ENCODE peak calls at places on chromosomes 16 and 17, in five cellular contexts. One of them, this sample, is unnamed.
A peak's percentile ranks its signal among the peaks of the same experiment; 100 is the strongest.

GRCh38 chr16:66588981-66589713 is 9.9 kb downstream of the CMTM2 start:
- DNase-seq in left lung: peak; percentile 70
- DNase-seq in fibroblast of lung: peak; percentile 40
- DNase-seq in lower lobe of right lung: peak; percentile 77
- DNase-seq in mucosa of descending colon: peak; percentile 28
- DNase-seq in this sample: no peak

GRCh38 chr17:4509402-4509801 is 10.7 kb downstream of the SPNS2 start:
- DNase-seq in left lung: no peak
- DNase-seq in fibroblast of lung: no peak
- DNase-seq in mucosa of descending colon: no peak
- DNase-seq in lower lobe of right lung: no peak
- DNase-seq in this sample: no peak

GRCh38 chr17:40419559-40420331 is 2.0 kb upstream of the TOP2A start:
- DNase-seq in mucosa of descending colon: no peak
- DNase-seq in lower lobe of right lung: no peak
- DNase-seq in fibroblast of lung: no peak
- DNase-seq in left lung: no peak
- DNase-seq in this sample: no peak

GRCh38 chr16:53502331-53503269 is at the start of gene AKTIP:
- DNase-seq in left lung: peak; percentile 66
- DNase-seq in lower lobe of right lung: peak; percentile 83
- DNase-seq in fibroblast of lung: peak; percentile 39
- DNase-seq in mucosa of descending colon: peak; percentile 81
- DNase-seq in this sample: no peak

GRCh38 chr16:47096297-47096696 is 47.4 kb downstream of the NETO2 start:
- DNase-seq in mucosa of descending colon: no peak
- DNase-seq in fibroblast of lung: peak; percentile 2
- DNase-seq in left lung: no peak
- DNase-seq in lower lobe of right lung: no peak
- DNase-seq in this sample: no peak

GRCh38 chr17:81734405-81735055 is 22.4 kb downstream of the SLC25A10 start:
- DNase-seq in lower lobe of right lung: peak; percentile 38
- DNase-seq in mucosa of descending colon: peak; percentile 92
- DNase-seq in left lung: no peak
- DNase-seq in fibroblast of lung: no peak
- DNase-seq in this sample: peak; percentile 65

GRCh38 chr17:20267459-20267842 is 199.9 kb downstream of the LGALS9B start:
- DNase-seq in left lung: no peak
- DNase-seq in lower lobe of right lung: no peak
- DNase-seq in mucosa of descending colon: no peak
- DNase-seq in fibroblast of lung: no peak
- DNase-seq in this sample: no peak

GRCh38 chr16:13426279-13426678 is 493.7 kb upstream of the ERCC4 start:
- DNase-seq in fibroblast of lung: no peak
- DNase-seq in mucosa of descending colon: no peak
- DNase-seq in lower lobe of right lung: no peak
- DNase-seq in left lung: no peak
- DNase-seq in this sample: no peak

GRCh38 chr16:1531638-1531910 is 1.9 kb upstream of the TMEM204 start:
- DNase-seq in mucosa of descending colon: no peak
- DNase-seq in fibroblast of lung: no peak
- DNase-seq in lower lobe of right lung: no peak
- DNase-seq in left lung: no peak
- DNase-seq in this sample: no peak

GRCh38 chr16:12231666-12232065 is 255.1 kb downstream of the SNX29 start:
- DNase-seq in lower lobe of right lung: no peak
- DNase-seq in mucosa of descending colon: no peak
- DNase-seq in fibroblast of lung: peak; percentile 81
- DNase-seq in left lung: no peak
- DNase-seq in this sample: no peak

GRCh38 chr17:14157822-14158221 is 78.8 kb downstream of the CDRT15 start:
- DNase-seq in left lung: no peak
- DNase-seq in fibroblast of lung: no peak
- DNase-seq in mucosa of descending colon: no peak
- DNase-seq in lower lobe of right lung: no peak
- DNase-seq in this sample: no peak

GRCh38 chr17:81612172-81612571 is 24.7 kb downstream of the NPLOC4 start:
- DNase-seq in mucosa of descending colon: no peak
- DNase-seq in fibroblast of lung: no peak
- DNase-seq in left lung: no peak
- DNase-seq in lower lobe of right lung: no peak
- DNase-seq in this sample: no peak

GRCh38 chr17:50206604-50207293 is 5.3 kb upstream of the COL1A1 start:
- DNase-seq in fibroblast of lung: peak; percentile 52
- DNase-seq in mucosa of descending colon: peak; percentile 25
- DNase-seq in lower lobe of right lung: no peak
- DNase-seq in left lung: peak; percentile 49
- DNase-seq in this sample: peak; percentile 62

GRCh38 chr16:73730496-73731090 is 566.0 kb upstream of the PSMD7 start:
- DNase-seq in mucosa of descending colon: no peak
- DNase-seq in lower lobe of right lung: no peak
- DNase-seq in left lung: no peak
- DNase-seq in fibroblast of lung: no peak
- DNase-seq in this sample: no peak

GRCh38 chr17:17739388-17740066 is 58.3 kb downstream of the RAI1 start:
- DNase-seq in lower lobe of right lung: no peak
- DNase-seq in fibroblast of lung: peak; percentile 69
- DNase-seq in left lung: peak; percentile 71
- DNase-seq in mucosa of descending colon: peak; percentile 38
- DNase-seq in this sample: no peak

GRCh38 chr16:15041260-15042011 is 14.4 kb downstream of the NTAN1 start:
- DNase-seq in lower lobe of right lung: peak; percentile 81
- DNase-seq in left lung: peak; percentile 83
- DNase-seq in fibroblast of lung: peak; percentile 81
- DNase-seq in mucosa of descending colon: peak; percentile 80
- DNase-seq in this sample: no peak

GRCh38 chr17:40287494-40288369 is at the start of gene CDC6:
- DNase-seq in mucosa of descending colon: peak; percentile 99
- DNase-seq in fibroblast of lung: peak; percentile 99
- DNase-seq in lower lobe of right lung: peak; percentile 99
- DNase-seq in left lung: peak; percentile 99
- DNase-seq in this sample: peak; percentile 98

GRCh38 chr16:681746-682427 is 1.7 kb downstream of the STUB1 start:
- DNase-seq in lower lobe of right lung: no peak
- DNase-seq in fibroblast of lung: peak; percentile 32
- DNase-seq in left lung: no peak
- DNase-seq in mucosa of descending colon: peak; percentile 42
- DNase-seq in this sample: no peak

GRCh38 chr16:79172306-79172705 is 428.2 kb downstream of the MAF start:
- DNase-seq in fibroblast of lung: no peak
- DNase-seq in mucosa of descending colon: no peak
- DNase-seq in left lung: peak; percentile 63
- DNase-seq in lower lobe of right lung: no peak
- DNase-seq in this sample: no peak

GRCh38 chr16:79173101-79173500 is 427.4 kb downstream of the MAF start:
- DNase-seq in fibroblast of lung: no peak
- DNase-seq in left lung: no peak
- DNase-seq in lower lobe of right lung: no peak
- DNase-seq in mucosa of descending colon: no peak
- DNase-seq in this sample: no peak

GRCh38 chr16:79171504-79172240 is 428.9 kb downstream of the MAF start:
- DNase-seq in fibroblast of lung: no peak
- DNase-seq in lower lobe of right lung: no peak
- DNase-seq in mucosa of descending colon: no peak
- DNase-seq in left lung: no peak
- DNase-seq in this sample: no peak

GRCh38 chr16:79175286-79176057 is 425.1 kb downstream of the MAF start:
- DNase-seq in mucosa of descending colon: no peak
- DNase-seq in left lung: no peak
- DNase-seq in lower lobe of right lung: no peak
- DNase-seq in fibroblast of lung: no peak
- DNase-seq in this sample: no peak

GRCh38 chr16:79173910-79174309 is 426.6 kb downstream of the MAF start:
- DNase-seq in fibroblast of lung: no peak
- DNase-seq in mucosa of descending colon: no peak
- DNase-seq in lower lobe of right lung: no peak
- DNase-seq in left lung: no peak
- DNase-seq in this sample: no peak
- H3K9me3 ChIP-seq in fibroblast of lung: no peaks in the 10 kb centered on the region
- H3K9me3 ChIP-seq in mucosa of descending colon: no peaks in the 10 kb centered on the region
- H3K9me3 ChIP-seq in lower lobe of right lung: no peaks in the 10 kb centered on the region
- H3K9me3 ChIP-seq in left lung: no peaks in the 10 kb centered on the region
- H3K9me3 ChIP-seq in this sample: peaks cover 2% of the 10 kb centered on the region

DNA sequence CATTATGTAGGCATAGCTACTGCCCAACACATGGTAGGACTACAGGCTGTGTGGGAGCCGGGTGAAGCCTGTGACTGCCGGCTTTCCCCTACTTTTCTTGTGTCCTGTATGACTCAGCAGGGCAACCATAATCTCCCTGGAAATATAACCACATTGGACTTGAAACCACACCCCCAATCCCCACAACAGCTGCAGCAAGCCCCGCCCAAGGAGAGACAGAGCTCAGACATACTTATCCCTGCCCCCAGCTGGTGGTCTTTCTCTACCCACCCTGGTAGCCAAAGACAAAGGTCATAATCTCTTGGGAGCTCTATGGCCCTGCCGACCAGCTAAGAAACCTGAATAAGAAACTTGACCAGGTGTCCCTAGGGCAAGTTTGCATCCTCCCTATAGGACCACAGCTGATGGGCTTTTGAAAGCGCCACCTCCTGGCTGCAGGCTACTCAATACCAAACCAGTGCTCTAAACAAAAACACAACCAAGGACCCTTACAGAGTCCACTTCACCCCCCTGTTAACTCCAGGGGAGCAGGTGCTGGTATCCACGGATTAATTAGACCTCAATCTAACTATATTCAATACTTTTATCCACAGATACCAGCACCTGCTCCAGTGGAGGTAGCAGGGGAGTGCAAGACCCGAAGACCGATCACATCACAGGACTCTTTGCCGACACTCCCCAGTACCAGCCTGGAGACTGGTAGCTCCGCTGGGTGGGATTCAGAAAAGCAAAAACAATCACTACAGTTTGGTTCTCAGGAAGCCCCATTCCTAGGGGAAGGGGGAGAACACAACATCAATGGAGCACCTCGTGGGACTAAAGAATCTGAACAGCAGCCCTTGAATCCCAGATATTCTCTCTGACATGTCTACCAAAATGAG is 91.2 kb downstream of the IRX5 start:
- DNase-seq in fibroblast of lung: no peak
- DNase-seq in left lung: no peak
- DNase-seq in mucosa of descending colon: peak; percentile 6
- DNase-seq in lower lobe of right lung: no peak
- DNase-seq in this sample: no peak
- TF ChIP-seq CTCF in fibroblast of lung: no peak
- TF ChIP-seq CTCF in left lung: no peak
- TF ChIP-seq CTCF in mucosa of descending colon: no peak
- TF ChIP-seq CTCF in lower lobe of right lung: no peak
- TF ChIP-seq CTCF in this sample: peak; percentile 11

GRCh38 chr17:68835061-68835460 is 120.1 kb downstream of the ABCA8 start:
- DNase-seq in mucosa of descending colon: no peak
- DNase-seq in fibroblast of lung: peak; percentile 39
- DNase-seq in lower lobe of right lung: no peak
- DNase-seq in left lung: no peak
- DNase-seq in this sample: no peak
- H3K36me3 ChIP-seq in mucosa of descending colon: no peaks in the 10 kb centered on the region
- H3K36me3 ChIP-seq in fibroblast of lung: no peaks in the 10 kb centered on the region
- H3K36me3 ChIP-seq in lower lobe of right lung: no peaks in the 10 kb centered on the region
- H3K36me3 ChIP-seq in left lung: no peaks in the 10 kb centered on the region
- H3K36me3 ChIP-seq in this sample: no peaks in the 10 kb centered on the region

GRCh38 chr16:35746281-35746962 is 2287.0 kb downstream of the TP53TG3F start:
- DNase-seq in fibroblast of lung: no peak
- DNase-seq in left lung: no peak
- DNase-seq in lower lobe of right lung: no peak
- DNase-seq in mucosa of descending colon: no peak
- DNase-seq in this sample: no peak

GRCh38 chr16:35744716-35745115 is 2285.3 kb downstream of the TP53TG3F start:
- DNase-seq in lower lobe of right lung: no peak
- DNase-seq in left lung: no peak
- DNase-seq in mucosa of descending colon: no peak
- DNase-seq in fibroblast of lung: no peak
- DNase-seq in this sample: no peak

GRCh38 chr16:35744084-35744483 is 2284.7 kb downstream of the TP53TG3F start:
- DNase-seq in lower lobe of right lung: no peak
- DNase-seq in mucosa of descending colon: no peak
- DNase-seq in left lung: no peak
- DNase-seq in fibroblast of lung: no peak
- DNase-seq in this sample: no peak

GRCh38 chr16:35745821-35746248 is 2286.4 kb downstream of the TP53TG3F start:
- DNase-seq in mucosa of descending colon: no peak
- DNase-seq in left lung: no peak
- DNase-seq in fibroblast of lung: no peak
- DNase-seq in lower lobe of right lung: no peak
- DNase-seq in this sample: no peak

GRCh38 chr16:35745191-35745590 is 2285.8 kb downstream of the TP53TG3F start:
- DNase-seq in fibroblast of lung: no peak
- DNase-seq in mucosa of descending colon: no peak
- DNase-seq in left lung: no peak
- DNase-seq in lower lobe of right lung: no peak
- DNase-seq in this sample: no peak
- H3K9me3 ChIP-seq in fibroblast of lung: no peaks in the 10 kb centered on the region
- H3K9me3 ChIP-seq in mucosa of descending colon: peaks cover 70% of the 10 kb centered on the region
- H3K9me3 ChIP-seq in left lung: peaks cover 73% of the 10 kb centered on the region
- H3K9me3 ChIP-seq in lower lobe of right lung: no peaks in the 10 kb centered on the region
- H3K9me3 ChIP-seq in this sample: peaks cover 8% of the 10 kb centered on the region

GRCh38 chr17:76439314-76439928 is 13.5 kb downstream of the UBE2O start:
- DNase-seq in fibroblast of lung: no peak
- DNase-seq in mucosa of descending colon: no peak
- DNase-seq in left lung: no peak
- DNase-seq in lower lobe of right lung: no peak
- DNase-seq in this sample: no peak

GRCh38 chr17:76441681-76442340 is 11.1 kb downstream of the UBE2O start:
- DNase-seq in mucosa of descending colon: no peak
- DNase-seq in left lung: no peak
- DNase-seq in lower lobe of right lung: no peak
- DNase-seq in fibroblast of lung: no peak
- DNase-seq in this sample: no peak

GRCh38 chr17:76437467-76438402 is 15.2 kb downstream of the UBE2O start:
- DNase-seq in mucosa of descending colon: no peak
- DNase-seq in lower lobe of right lung: no peak
- DNase-seq in fibroblast of lung: no peak
- DNase-seq in left lung: no peak
- DNase-seq in this sample: no peak

GRCh38 chr17:76440722-76441362 is 12.1 kb downstream of the UBE2O start:
- DNase-seq in left lung: no peak
- DNase-seq in mucosa of descending colon: no peak
- DNase-seq in lower lobe of right lung: no peak
- DNase-seq in fibroblast of lung: no peak
- DNase-seq in this sample: no peak

DNA sequence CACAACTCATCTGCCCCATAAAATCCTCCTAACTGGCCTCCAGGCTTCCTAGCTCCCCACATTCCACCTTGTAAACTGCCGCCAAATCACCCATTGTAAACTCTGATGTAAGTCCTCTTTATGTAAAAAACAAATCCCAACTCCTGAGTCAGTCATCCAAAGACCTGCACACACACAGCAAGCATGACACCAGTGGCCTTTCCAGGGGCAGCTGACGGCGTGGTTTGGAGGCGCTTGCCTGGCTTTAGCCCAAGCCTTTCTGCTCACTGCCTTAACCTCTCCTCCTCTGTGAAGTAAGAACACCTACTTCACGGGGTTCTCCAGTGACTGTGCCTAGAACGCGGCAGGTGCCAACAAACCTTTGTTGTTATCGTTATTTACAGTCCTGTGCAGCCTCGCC is 14.0 kb downstream of the UBE2O start:
- DNase-seq in fibroblast of lung: no peak
- DNase-seq in left lung: no peak
- DNase-seq in mucosa of descending colon: no peak
- DNase-seq in lower lobe of right lung: no peak
- DNase-seq in this sample: no peak
- TF ChIP-seq CTCF in fibroblast of lung: no peak
- TF ChIP-seq CTCF in left lung: no peak
- TF ChIP-seq CTCF in mucosa of descending colon: no peak
- TF ChIP-seq CTCF in lower lobe of right lung: no peak
- TF ChIP-seq CTCF in this sample: no peak

This sample was measured in RWPE2.